ENCODE peak calls at places on chromosomes 1 and 21, in four cellular contexts. E is OCI-LY7, X is fibroblast of lung, W is RWPE1. G is an unnamed sample.

GRCh38 chr21:39788383-39788782 is 43.4 kb downstream of the IGSF5 start:
- DNase-seq in E (no peak), X (peak; percentile 94), W (peak; percentile 80), G (no peak)

GRCh38 chr1:219568728-219569127 is 44.2 kb downstream of the ZC3H11B start:
- DNase-seq in E (no peak), X (peak; percentile 41), W (no peak), G (no peak)

GRCh38 chr1:47226121-47226977 is 5.7 kb downstream of the TAL1 start:
- DNase-seq in E (no peak), X (no peak), W (no peak), G (no peak)

GRCh38 chr1:217133958-217134856 is 411.0 kb upstream of the ESRRG start:
- DNase-seq in E (no peak), X (peak; percentile 35), W (no peak), G (no peak)

GRCh38 chr1:103457856-103458255 is 67.6 kb upstream of the RNPC3 start:
- DNase-seq in E (no peak), X (no peak), W (no peak), G (no peak)

GRCh38 chr1:233327938-233328660 is 575 bp downstream of the MAP3K21 start:
- DNase-seq in E (peak; percentile 35), X (peak; percentile 12), W (peak; percentile 17), G (no peak)

GRCh38 chr1:91712981-91713841 is 172.7 kb downstream of the TGFBR3 start:
- DNase-seq in E (no peak), X (peak; percentile 6), W (no peak), G (no peak)

GRCh38 chr1:224801761-224802490 is 127.5 kb upstream of the DNAH14 start:
- DNase-seq in E (no peak), X (no peak), W (no peak), G (no peak)

GRCh38 chr1:215992620-215993019 is 425.5 kb downstream of the KCTD3 start:
- DNase-seq in E (no peak), X (no peak), W (peak; percentile 11), G (no peak)

GRCh38 chr1:17903386-17903785 is 148.3 kb downstream of the ACTL8 start:
- DNase-seq in E (no peak), X (peak; percentile 27), W (no peak), G (no peak)

GRCh38 chr1:37954316-37954971 is 7.6 kb upstream of the INPP5B start:
- DNase-seq in E (no peak), X (no peak), W (no peak), G (no peak)

GRCh38 chr21:26461500-26461899 is 111.6 kb downstream of the CYYR1 start:
- DNase-seq in E (no peak), X (no peak), W (peak; percentile 45), G (no peak)

GRCh38 chr1:6373961-6374720 is 19.4 kb downstream of the ACOT7 start:
- DNase-seq in E (no peak), X (no peak), W (no peak), G (no peak)

GRCh38 chr1:31272369-31272768 is 24.2 kb downstream of the SNRNP40 start:
- DNase-seq in E (no peak), X (no peak), W (no peak), G (no peak)

GRCh38 chr1:183178490-183178889 is 7.6 kb upstream of the LAMC2 start:
- DNase-seq in E (no peak), X (peak; percentile 54), W (no peak), G (no peak)

GRCh38 chr1:180251526-180252305 is 21.7 kb downstream of the LHX4 start:
- DNase-seq in E (no peak), X (no peak), W (no peak), G (no peak)

GRCh38 chr1:156233421-156234127 is 8.4 kb upstream of the BGLAP start:
- DNase-seq in E (no peak), X (peak; percentile 91), W (no peak), G (no peak)

GRCh38 chr1:91650764-91651163 is 150.1 kb downstream of the CDC7 start:
- DNase-seq in E (no peak), X (peak; percentile 97), W (peak; percentile 69), G (peak; percentile 89)

GRCh38 chr1:34113887-34114286 is 51.1 kb downstream of the CSMD2 start:
- DNase-seq in E (peak; percentile 42), X (no peak), W (peak; percentile 19), G (no peak)

GRCh38 chr1:164466429-164466828 is 92.6 kb upstream of the PBX1 start:
- DNase-seq in E (no peak), X (peak; percentile 36), W (peak; percentile 7), G (peak; percentile 20)

GRCh38 chr21:16330340-16331319 is 600.8 kb downstream of the USP25 start:
- DNase-seq in E (peak; percentile 56), X (peak; percentile 71), W (peak; percentile 42), G (no peak)

GRCh38 chr1:21594935-21595897 is 73.9 kb downstream of the RAP1GAP start:
- DNase-seq in E (peak; percentile 65), X (peak; percentile 18), W (peak; percentile 50), G (no peak)

GRCh38 chr1:178927003-178927402 is 56.1 kb upstream of the ANGPTL1 start:
- DNase-seq in E (no peak), X (no peak), W (no peak), G (no peak)

GRCh38 chr1:151680812-151681211 is 35.8 kb downstream of the CELF3 start:
- DNase-seq in E (no peak), X (peak; percentile 94), W (peak; percentile 91), G (peak; percentile 45)

GRCh38 chr1:99327357-99327756 is 63.1 kb downstream of the PLPPR4 start:
- DNase-seq in E (no peak), X (no peak), W (no peak), G (peak; percentile 5)

GRCh38 chr1:115198938-115199337 is 109.6 kb upstream of the TSPAN2 start:
- DNase-seq in E (no peak), X (peak; percentile 47), W (no peak), G (no peak)

GRCh38 chr1:32536764-32537163 is 2.5 kb upstream of the ZBTB8A start:
- DNase-seq in E (no peak), X (no peak), W (no peak), G (no peak)

GRCh38 chr1:35935436-35935835 is 4.5 kb downstream of the AGO3 start:
- DNase-seq in E (no peak), X (peak; percentile 38), W (no peak), G (no peak)

GRCh38 chr1:58824753-58825389 is 41.0 kb upstream of the JUN start:
- DNase-seq in E (no peak), X (no peak), W (peak; percentile 68), G (no peak)

GRCh38 chr21:46352913-46353312 is 29.0 kb downstream of the PCNT start:
- DNase-seq in E (no peak), X (no peak), W (no peak), G (no peak)

GRCh38 chr1:154346276-154346914 is 21.1 kb downstream of the ATP8B2 start:
- DNase-seq in E (no peak), X (no peak), W (no peak), G (no peak)

GRCh38 chr1:96472471-96472870 is 249.1 kb upstream of the PTBP2 start:
- DNase-seq in E (no peak), X (peak; percentile 95), W (no peak), G (no peak)

GRCh38 chr21:37537391-37537996 is 170.9 kb downstream of the DYRK1A start:
- DNase-seq in E (no peak), X (no peak), W (no peak), G (no peak)

GRCh38 chr1:184684285-184685077 is 70.2 kb downstream of the EDEM3 start:
- DNase-seq in E (no peak), X (no peak), W (no peak), G (no peak)

GRCh38 chr1:17216078-17216477 is 11.2 kb downstream of the PADI1 start:
- DNase-seq in E (no peak), X (no peak), W (no peak), G (no peak)

GRCh38 chr1:197690074-197690473 is 85.2 kb downstream of the DENND1B start:
- DNase-seq in E (no peak), X (no peak), W (no peak), G (no peak)

GRCh38 chr1:197696372-197696771 is 78.9 kb downstream of the DENND1B start:
- DNase-seq in E (no peak), X (peak; percentile 67), W (peak; percentile 85), G (no peak)

GRCh38 chr1:197691816-197692215 is 83.5 kb downstream of the DENND1B start:
- DNase-seq in E (no peak), X (no peak), W (no peak), G (no peak)

GRCh38 chr1:197695961-197696360 is 79.3 kb downstream of the DENND1B start:
- DNase-seq in E (no peak), X (peak; percentile 36), W (no peak), G (no peak)

GRCh38 chr1:197692965-197693364 is 82.3 kb downstream of the DENND1B start:
- DNase-seq in E (peak; percentile 19), X (peak; percentile 11), W (peak; percentile 27), G (no peak)
- H3K27ac ChIP-seq in E (no peak overlapping the region), X (no peak overlapping the region), W (no peak overlapping the region), G (no peak overlapping the region)

GRCh38 chr1:11025618-11026017 is 13.2 kb downstream of the TARDBP start:
- DNase-seq in E (no peak), X (no peak), W (no peak), G (no peak)
- H3K27ac ChIP-seq in E (no peak overlapping the region), X (no peak overlapping the region), W (no peak overlapping the region), G (peak overlapping the region; percentile 30)

DNA sequence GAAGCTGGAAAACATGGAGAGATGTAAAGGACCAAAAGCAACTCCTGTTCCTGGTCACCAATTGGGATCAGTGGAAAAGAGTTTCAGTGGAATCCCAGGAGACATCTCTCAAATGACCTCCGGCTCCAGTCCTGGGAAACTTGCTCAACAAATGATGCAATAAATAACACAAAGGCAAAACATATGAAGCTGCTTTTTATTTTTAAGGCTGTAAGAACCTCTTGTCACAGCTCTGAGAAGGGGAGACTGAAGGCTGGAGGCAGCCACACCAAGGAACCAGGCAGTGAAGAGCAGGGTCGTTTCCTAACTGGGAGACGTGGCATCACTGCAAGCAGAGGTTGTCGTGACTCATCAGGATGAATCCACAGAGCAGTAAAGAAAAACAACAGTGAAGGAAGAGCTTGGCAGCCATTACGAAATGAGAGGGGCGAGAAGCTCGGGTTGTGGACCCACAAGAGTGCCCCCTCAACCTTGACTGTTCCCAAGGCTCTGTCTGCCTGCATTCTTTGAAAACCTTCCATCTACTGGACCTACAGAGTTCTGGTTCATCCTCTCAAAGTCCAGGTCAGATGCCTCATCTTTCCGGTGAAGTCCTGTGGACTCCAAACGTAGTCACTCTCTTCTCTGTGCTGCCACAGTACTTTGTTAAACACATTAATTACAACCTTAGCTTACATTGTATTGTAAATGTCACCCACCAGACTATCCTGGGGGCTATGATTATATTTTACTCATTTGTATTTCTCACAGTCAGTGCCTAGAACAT is 32.1 kb downstream of the JAK1 start:
- DNase-seq in E (no peak), X (peak; percentile 85), W (peak; percentile 28), G (no peak)
- H3K27ac ChIP-seq in E (no peak overlapping the region), X (peak overlapping the region; percentile 98), W (no peak overlapping the region), G (peak overlapping the region; percentile 72)

GRCh38 chr1:119742677-119743076 is 26.0 kb downstream of the HMGCS2 start:
- DNase-seq in E (no peak), X (no peak), W (no peak), G (no peak)
- H3K27ac ChIP-seq in E (no peak overlapping the region), X (no peak overlapping the region), W (peak overlapping the region; percentile 53), G (no peak overlapping the region)

DNA sequence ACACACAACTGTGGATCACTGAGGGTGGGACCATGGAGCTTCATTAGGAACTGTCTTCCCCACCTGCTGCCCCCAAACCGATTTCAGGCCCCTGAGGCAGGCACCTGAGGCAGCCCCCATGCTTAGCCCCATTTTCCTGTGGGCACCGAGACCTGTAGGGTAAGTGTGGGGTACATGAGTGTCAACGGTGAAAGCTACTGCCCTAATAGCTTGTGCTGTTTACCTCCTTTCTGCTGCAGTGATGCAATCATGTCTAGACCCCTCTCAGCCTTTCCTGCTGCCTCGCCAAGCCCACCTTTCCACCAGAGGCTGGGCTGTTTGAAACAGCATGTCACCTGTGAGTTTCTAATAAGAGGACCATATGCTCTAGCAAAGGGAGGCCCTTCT is 53.0 kb downstream of the NFASC start:
- DNase-seq in E (no peak), X (no peak), W (no peak), G (no peak)
- H3K27ac ChIP-seq in E (no peak overlapping the region), X (no peak overlapping the region), W (no peak overlapping the region), G (no peak overlapping the region)